ENCODE peak calls at places on chromosomes 4 and X, in nine cellular contexts. One of them, this sample, is unnamed.

GRCh38 chrX:135295238-135295943 is 13.9 kb upstream of the ETDC start:
- DNase-seq in M059J: peak; percentile 69
- DNase-seq in fibroblast of pulmonary artery: peak; percentile 34
- DNase-seq in stimulated activated CD4-positive, alpha-beta T cell treated with anti-CD3 and anti-CD28 coated beads, Interleukin-4, amount 100 ng/mL, for 24 hours: peak; percentile 60
- DNase-seq in substantia nigra: peak; percentile 18
- DNase-seq in left ventricle myocardium inferior: peak; percentile 22
- DNase-seq in WTC11: peak; percentile 73
- DNase-seq in fibroblast of mammary gland: peak; percentile 37
- DNase-seq in pons: peak; percentile 38
- DNase-seq in this sample: peak; percentile 80

GRCh38 chr4:96170198-96170597 is 330.3 kb downstream of the PDHA2 start:
- DNase-seq in M059J: no peak
- DNase-seq in fibroblast of pulmonary artery: no peak
- DNase-seq in stimulated activated CD4-positive, alpha-beta T cell treated with anti-CD3 and anti-CD28 coated beads, Interleukin-4, amount 100 ng/mL, for 24 hours: no peak
- DNase-seq in substantia nigra: no peak
- DNase-seq in left ventricle myocardium inferior: no peak
- DNase-seq in WTC11: peak; percentile 38
- DNase-seq in fibroblast of mammary gland: no peak
- DNase-seq in pons: no peak
- DNase-seq in this sample: no peak

GRCh38 chr4:52780206-52780605 is 29.0 kb upstream of the ERVMER34-1 start:
- DNase-seq in M059J: peak; percentile 22
- DNase-seq in fibroblast of pulmonary artery: peak; percentile 36
- DNase-seq in stimulated activated CD4-positive, alpha-beta T cell treated with anti-CD3 and anti-CD28 coated beads, Interleukin-4, amount 100 ng/mL, for 24 hours: no peak
- DNase-seq in substantia nigra: no peak
- DNase-seq in left ventricle myocardium inferior: peak; percentile 34
- DNase-seq in WTC11: no peak
- DNase-seq in fibroblast of mammary gland: peak; percentile 78
- DNase-seq in pons: no peak
- DNase-seq in this sample: no peak

GRCh38 chr4:79576480-79576803 is 168.4 kb upstream of the GK2 start:
- DNase-seq in M059J: no peak
- DNase-seq in fibroblast of pulmonary artery: peak; percentile 61
- DNase-seq in stimulated activated CD4-positive, alpha-beta T cell treated with anti-CD3 and anti-CD28 coated beads, Interleukin-4, amount 100 ng/mL, for 24 hours: no peak
- DNase-seq in substantia nigra: no peak
- DNase-seq in left ventricle myocardium inferior: no peak
- DNase-seq in WTC11: no peak
- DNase-seq in fibroblast of mammary gland: peak; percentile 49
- DNase-seq in pons: peak; percentile 18
- DNase-seq in this sample: no peak

GRCh38 chr4:53490161-53490915 is 100.9 kb downstream of the LNX1 start:
- DNase-seq in M059J: no peak
- DNase-seq in fibroblast of pulmonary artery: peak; percentile 69
- DNase-seq in stimulated activated CD4-positive, alpha-beta T cell treated with anti-CD3 and anti-CD28 coated beads, Interleukin-4, amount 100 ng/mL, for 24 hours: no peak
- DNase-seq in substantia nigra: no peak
- DNase-seq in left ventricle myocardium inferior: no peak
- DNase-seq in WTC11: no peak
- DNase-seq in fibroblast of mammary gland: peak; percentile 86
- DNase-seq in pons: no peak
- DNase-seq in this sample: no peak

GRCh38 chr4:164935363-164935762 is 42.1 kb downstream of the TRIM61 start:
- DNase-seq in M059J: peak; percentile 50
- DNase-seq in fibroblast of pulmonary artery: no peak
- DNase-seq in stimulated activated CD4-positive, alpha-beta T cell treated with anti-CD3 and anti-CD28 coated beads, Interleukin-4, amount 100 ng/mL, for 24 hours: no peak
- DNase-seq in substantia nigra: no peak
- DNase-seq in left ventricle myocardium inferior: no peak
- DNase-seq in WTC11: peak; percentile 31
- DNase-seq in fibroblast of mammary gland: no peak
- DNase-seq in pons: no peak
- DNase-seq in this sample: no peak

GRCh38 chr4:184474261-184475095 is at the start of gene IRF2:
- DNase-seq in M059J: peak; percentile 94
- DNase-seq in fibroblast of pulmonary artery: peak; percentile 98
- DNase-seq in stimulated activated CD4-positive, alpha-beta T cell treated with anti-CD3 and anti-CD28 coated beads, Interleukin-4, amount 100 ng/mL, for 24 hours: peak; percentile 96
- DNase-seq in substantia nigra: peak; percentile 97
- DNase-seq in left ventricle myocardium inferior: peak; percentile 98
- DNase-seq in WTC11: peak; percentile 92
- DNase-seq in fibroblast of mammary gland: peak; percentile 95
- DNase-seq in pons: peak; percentile 98
- DNase-seq in this sample: peak; percentile 87

GRCh38 chrX:2330487-2330886 is 170.3 kb downstream of the DHRSX start:
- DNase-seq in M059J: no peak
- DNase-seq in fibroblast of pulmonary artery: no peak
- DNase-seq in stimulated activated CD4-positive, alpha-beta T cell treated with anti-CD3 and anti-CD28 coated beads, Interleukin-4, amount 100 ng/mL, for 24 hours: no peak
- DNase-seq in substantia nigra: no peak
- DNase-seq in left ventricle myocardium inferior: no peak
- DNase-seq in WTC11: no peak
- DNase-seq in fibroblast of mammary gland: no peak
- DNase-seq in pons: no peak
- DNase-seq in this sample: no peak

GRCh38 chr4:44425614-44426208 is 22.9 kb downstream of the KCTD8 start:
- DNase-seq in M059J: peak; percentile 2
- DNase-seq in fibroblast of pulmonary artery: peak; percentile 50
- DNase-seq in stimulated activated CD4-positive, alpha-beta T cell treated with anti-CD3 and anti-CD28 coated beads, Interleukin-4, amount 100 ng/mL, for 24 hours: no peak
- DNase-seq in substantia nigra: peak; percentile 14
- DNase-seq in left ventricle myocardium inferior: no peak
- DNase-seq in WTC11: peak; percentile 49
- DNase-seq in fibroblast of mammary gland: peak; percentile 4
- DNase-seq in pons: peak; percentile 84
- DNase-seq in this sample: peak; percentile 48

GRCh38 chrX:69101655-69102251 is 63.5 kb downstream of the PJA1 start:
- DNase-seq in M059J: no peak
- DNase-seq in fibroblast of pulmonary artery: no peak
- DNase-seq in stimulated activated CD4-positive, alpha-beta T cell treated with anti-CD3 and anti-CD28 coated beads, Interleukin-4, amount 100 ng/mL, for 24 hours: no peak
- DNase-seq in substantia nigra: no peak
- DNase-seq in left ventricle myocardium inferior: no peak
- DNase-seq in WTC11: no peak
- DNase-seq in fibroblast of mammary gland: no peak
- DNase-seq in pons: no peak
- DNase-seq in this sample: no peak

GRCh38 chr4:167629272-167629671 is 395.0 kb upstream of the SPOCK3 start:
- DNase-seq in M059J: no peak
- DNase-seq in fibroblast of pulmonary artery: no peak
- DNase-seq in stimulated activated CD4-positive, alpha-beta T cell treated with anti-CD3 and anti-CD28 coated beads, Interleukin-4, amount 100 ng/mL, for 24 hours: no peak
- DNase-seq in substantia nigra: no peak
- DNase-seq in left ventricle myocardium inferior: no peak
- DNase-seq in WTC11: no peak
- DNase-seq in fibroblast of mammary gland: no peak
- DNase-seq in pons: no peak
- DNase-seq in this sample: no peak

GRCh38 chr4:5409237-5409636 is 299.1 kb downstream of the EVC2 start:
- DNase-seq in M059J: peak; percentile 33
- DNase-seq in fibroblast of pulmonary artery: no peak
- DNase-seq in stimulated activated CD4-positive, alpha-beta T cell treated with anti-CD3 and anti-CD28 coated beads, Interleukin-4, amount 100 ng/mL, for 24 hours: no peak
- DNase-seq in substantia nigra: no peak
- DNase-seq in left ventricle myocardium inferior: no peak
- DNase-seq in WTC11: no peak
- DNase-seq in fibroblast of mammary gland: peak; percentile 5
- DNase-seq in pons: no peak
- DNase-seq in this sample: no peak

GRCh38 chr4:106708604-106708876 is 327.6 kb downstream of the DKK2 start:
- DNase-seq in M059J: no peak
- DNase-seq in fibroblast of pulmonary artery: no peak
- DNase-seq in stimulated activated CD4-positive, alpha-beta T cell treated with anti-CD3 and anti-CD28 coated beads, Interleukin-4, amount 100 ng/mL, for 24 hours: no peak
- DNase-seq in substantia nigra: no peak
- DNase-seq in left ventricle myocardium inferior: no peak
- DNase-seq in WTC11: no peak
- DNase-seq in fibroblast of mammary gland: no peak
- DNase-seq in pons: peak; percentile 19
- DNase-seq in this sample: no peak

GRCh38 chrX:45404206-45404605 is 203.5 kb upstream of the DIPK2B start:
- DNase-seq in M059J: no peak
- DNase-seq in fibroblast of pulmonary artery: no peak
- DNase-seq in stimulated activated CD4-positive, alpha-beta T cell treated with anti-CD3 and anti-CD28 coated beads, Interleukin-4, amount 100 ng/mL, for 24 hours: no peak
- DNase-seq in substantia nigra: no peak
- DNase-seq in left ventricle myocardium inferior: no peak
- DNase-seq in WTC11: no peak
- DNase-seq in fibroblast of mammary gland: no peak
- DNase-seq in pons: no peak
- DNase-seq in this sample: no peak

GRCh38 chr4:95531141-95531540 is 17.6 kb downstream of the UNC5C start:
- DNase-seq in M059J: no peak
- DNase-seq in fibroblast of pulmonary artery: no peak
- DNase-seq in stimulated activated CD4-positive, alpha-beta T cell treated with anti-CD3 and anti-CD28 coated beads, Interleukin-4, amount 100 ng/mL, for 24 hours: no peak
- DNase-seq in substantia nigra: no peak
- DNase-seq in left ventricle myocardium inferior: no peak
- DNase-seq in WTC11: no peak
- DNase-seq in fibroblast of mammary gland: no peak
- DNase-seq in pons: no peak
- DNase-seq in this sample: no peak

GRCh38 chr4:37549003-37549402 is 137.2 kb downstream of the RELL1 start:
- DNase-seq in M059J: peak; percentile 96
- DNase-seq in fibroblast of pulmonary artery: peak; percentile 94
- DNase-seq in stimulated activated CD4-positive, alpha-beta T cell treated with anti-CD3 and anti-CD28 coated beads, Interleukin-4, amount 100 ng/mL, for 24 hours: no peak
- DNase-seq in substantia nigra: no peak
- DNase-seq in left ventricle myocardium inferior: no peak
- DNase-seq in WTC11: no peak
- DNase-seq in fibroblast of mammary gland: peak; percentile 78
- DNase-seq in pons: no peak
- DNase-seq in this sample: no peak

GRCh38 chrX:3807906-3808305 is 94.5 kb upstream of the PRKX start:
- DNase-seq in M059J: no peak
- DNase-seq in fibroblast of pulmonary artery: no peak
- DNase-seq in stimulated activated CD4-positive, alpha-beta T cell treated with anti-CD3 and anti-CD28 coated beads, Interleukin-4, amount 100 ng/mL, for 24 hours: no peak
- DNase-seq in substantia nigra: no peak
- DNase-seq in left ventricle myocardium inferior: no peak
- DNase-seq in WTC11: no peak
- DNase-seq in fibroblast of mammary gland: no peak
- DNase-seq in pons: no peak
- DNase-seq in this sample: no peak

GRCh38 chr4:2825184-2825506 is 18.5 kb upstream of the ADD1 start:
- DNase-seq in M059J: no peak
- DNase-seq in fibroblast of pulmonary artery: no peak
- DNase-seq in stimulated activated CD4-positive, alpha-beta T cell treated with anti-CD3 and anti-CD28 coated beads, Interleukin-4, amount 100 ng/mL, for 24 hours: no peak
- DNase-seq in substantia nigra: no peak
- DNase-seq in left ventricle myocardium inferior: no peak
- DNase-seq in WTC11: no peak
- DNase-seq in fibroblast of mammary gland: no peak
- DNase-seq in pons: no peak
- DNase-seq in this sample: no peak

GRCh38 chr4:120156115-120156718 is 89.6 kb upstream of the MAD2L1 start:
- DNase-seq in M059J: peak; percentile 58
- DNase-seq in fibroblast of pulmonary artery: peak; percentile 90
- DNase-seq in stimulated activated CD4-positive, alpha-beta T cell treated with anti-CD3 and anti-CD28 coated beads, Interleukin-4, amount 100 ng/mL, for 24 hours: peak; percentile 47
- DNase-seq in substantia nigra: no peak
- DNase-seq in left ventricle myocardium inferior: no peak
- DNase-seq in WTC11: no peak
- DNase-seq in fibroblast of mammary gland: peak; percentile 81
- DNase-seq in pons: peak; percentile 86
- DNase-seq in this sample: peak; percentile 50

GRCh38 chr4:87497141-87497540 is 32.0 kb downstream of the SPARCL1 start:
- DNase-seq in M059J: no peak
- DNase-seq in fibroblast of pulmonary artery: no peak
- DNase-seq in stimulated activated CD4-positive, alpha-beta T cell treated with anti-CD3 and anti-CD28 coated beads, Interleukin-4, amount 100 ng/mL, for 24 hours: no peak
- DNase-seq in substantia nigra: no peak
- DNase-seq in left ventricle myocardium inferior: no peak
- DNase-seq in WTC11: peak; percentile 58
- DNase-seq in fibroblast of mammary gland: peak; percentile 25
- DNase-seq in pons: no peak
- DNase-seq in this sample: no peak

GRCh38 chr4:71995297-71995696 is 36.5 kb upstream of the NPFFR2 start:
- DNase-seq in M059J: no peak
- DNase-seq in fibroblast of pulmonary artery: no peak
- DNase-seq in stimulated activated CD4-positive, alpha-beta T cell treated with anti-CD3 and anti-CD28 coated beads, Interleukin-4, amount 100 ng/mL, for 24 hours: no peak
- DNase-seq in substantia nigra: no peak
- DNase-seq in left ventricle myocardium inferior: no peak
- DNase-seq in WTC11: no peak
- DNase-seq in fibroblast of mammary gland: no peak
- DNase-seq in pons: no peak
- DNase-seq in this sample: no peak

GRCh38 chr4:123364906-123365305 is 31.7 kb upstream of the SPRY1 start:
- DNase-seq in M059J: no peak
- DNase-seq in fibroblast of pulmonary artery: no peak
- DNase-seq in stimulated activated CD4-positive, alpha-beta T cell treated with anti-CD3 and anti-CD28 coated beads, Interleukin-4, amount 100 ng/mL, for 24 hours: no peak
- DNase-seq in substantia nigra: no peak
- DNase-seq in left ventricle myocardium inferior: no peak
- DNase-seq in WTC11: no peak
- DNase-seq in fibroblast of mammary gland: no peak
- DNase-seq in pons: no peak
- DNase-seq in this sample: no peak

GRCh38 chr4:163072222-163072621 is 94.5 kb downstream of the NAF1 start:
- DNase-seq in M059J: peak; percentile 46
- DNase-seq in fibroblast of pulmonary artery: no peak
- DNase-seq in stimulated activated CD4-positive, alpha-beta T cell treated with anti-CD3 and anti-CD28 coated beads, Interleukin-4, amount 100 ng/mL, for 24 hours: no peak
- DNase-seq in substantia nigra: no peak
- DNase-seq in left ventricle myocardium inferior: no peak
- DNase-seq in WTC11: no peak
- DNase-seq in fibroblast of mammary gland: no peak
- DNase-seq in pons: no peak
- DNase-seq in this sample: no peak

GRCh38 chr4:138977525-138977924 is 38.1 kb upstream of the NOCT start:
- DNase-seq in M059J: no peak
- DNase-seq in fibroblast of pulmonary artery: no peak
- DNase-seq in stimulated activated CD4-positive, alpha-beta T cell treated with anti-CD3 and anti-CD28 coated beads, Interleukin-4, amount 100 ng/mL, for 24 hours: no peak
- DNase-seq in substantia nigra: no peak
- DNase-seq in left ventricle myocardium inferior: no peak
- DNase-seq in WTC11: no peak
- DNase-seq in fibroblast of mammary gland: no peak
- DNase-seq in pons: no peak
- DNase-seq in this sample: no peak

GRCh38 chr4:159209249-159209648 is 106.4 kb downstream of the RAPGEF2 start:
- DNase-seq in M059J: no peak
- DNase-seq in fibroblast of pulmonary artery: no peak
- DNase-seq in stimulated activated CD4-positive, alpha-beta T cell treated with anti-CD3 and anti-CD28 coated beads, Interleukin-4, amount 100 ng/mL, for 24 hours: no peak
- DNase-seq in substantia nigra: no peak
- DNase-seq in left ventricle myocardium inferior: no peak
- DNase-seq in WTC11: no peak
- DNase-seq in fibroblast of mammary gland: no peak
- DNase-seq in pons: no peak
- DNase-seq in this sample: no peak

GRCh38 chr4:76801621-76802545 is 96.1 kb downstream of the SOWAHB start:
- DNase-seq in M059J: no peak
- DNase-seq in fibroblast of pulmonary artery: no peak
- DNase-seq in stimulated activated CD4-positive, alpha-beta T cell treated with anti-CD3 and anti-CD28 coated beads, Interleukin-4, amount 100 ng/mL, for 24 hours: no peak
- DNase-seq in substantia nigra: no peak
- DNase-seq in left ventricle myocardium inferior: peak; percentile 48
- DNase-seq in WTC11: peak; percentile 56
- DNase-seq in fibroblast of mammary gland: no peak
- DNase-seq in pons: no peak
- DNase-seq in this sample: peak; percentile 88

GRCh38 chrX:136034622-136035021 is 49.4 kb downstream of the SLC9A6 start:
- DNase-seq in M059J: no peak
- DNase-seq in fibroblast of pulmonary artery: peak; percentile 30
- DNase-seq in stimulated activated CD4-positive, alpha-beta T cell treated with anti-CD3 and anti-CD28 coated beads, Interleukin-4, amount 100 ng/mL, for 24 hours: no peak
- DNase-seq in substantia nigra: no peak
- DNase-seq in left ventricle myocardium inferior: no peak
- DNase-seq in WTC11: no peak
- DNase-seq in fibroblast of mammary gland: no peak
- DNase-seq in pons: no peak
- DNase-seq in this sample: no peak

GRCh38 chr4:6468376-6468775 is 4.0 kb downstream of the PPP2R2C start:
- DNase-seq in M059J: no peak
- DNase-seq in fibroblast of pulmonary artery: no peak
- DNase-seq in stimulated activated CD4-positive, alpha-beta T cell treated with anti-CD3 and anti-CD28 coated beads, Interleukin-4, amount 100 ng/mL, for 24 hours: no peak
- DNase-seq in substantia nigra: no peak
- DNase-seq in left ventricle myocardium inferior: no peak
- DNase-seq in WTC11: no peak
- DNase-seq in fibroblast of mammary gland: no peak
- DNase-seq in pons: no peak
- DNase-seq in this sample: no peak

GRCh38 chr4:106624674-106625073 is 256.1 kb upstream of the GIMD1 start:
- DNase-seq in M059J: no peak
- DNase-seq in fibroblast of pulmonary artery: no peak
- DNase-seq in stimulated activated CD4-positive, alpha-beta T cell treated with anti-CD3 and anti-CD28 coated beads, Interleukin-4, amount 100 ng/mL, for 24 hours: no peak
- DNase-seq in substantia nigra: no peak
- DNase-seq in left ventricle myocardium inferior: no peak
- DNase-seq in WTC11: no peak
- DNase-seq in fibroblast of mammary gland: no peak
- DNase-seq in pons: no peak
- DNase-seq in this sample: no peak

GRCh38 chr4:153780221-153780620 is 8.7 kb downstream of the SFRP2 start:
- DNase-seq in M059J: no peak
- DNase-seq in fibroblast of pulmonary artery: no peak
- DNase-seq in stimulated activated CD4-positive, alpha-beta T cell treated with anti-CD3 and anti-CD28 coated beads, Interleukin-4, amount 100 ng/mL, for 24 hours: no peak
- DNase-seq in substantia nigra: no peak
- DNase-seq in left ventricle myocardium inferior: no peak
- DNase-seq in WTC11: no peak
- DNase-seq in fibroblast of mammary gland: no peak
- DNase-seq in pons: no peak
- DNase-seq in this sample: no peak